ENCODE peak calls at places on chromosome 10, in five cellular contexts. Z is EL, V is glutamatergic neuron, C is T-cell, U is iris pigment epithelial cell. K is an unnamed sample.

GRCh38 chr10:18610517-18610916 is 40.9 kb downstream of the NSUN6 start:
- DNase-seq in C (no peak), U (peak), Z (peak), V (no peak), K (peak)

GRCh38 chr10:4102802-4103344 is 317.9 kb upstream of the KLF6 start:
- DNase-seq in V (no peak), C (no peak), Z (no peak), U (peak), K (peak)

GRCh38 chr10:96548589-96548988 is 34.9 kb upstream of the TLL2 start:
- DNase-seq in C (no peak), Z (no peak), V (no peak), U (no peak), K (no peak)

GRCh38 chr10:129972145-129972965 is 8.3 kb upstream of the EBF3 start:
- DNase-seq in Z (no peak), U (no peak), C (no peak), V (peak), K (no peak)

GRCh38 chr10:98950106-98950505 is 285.5 kb downstream of the HPSE2 start:
- DNase-seq in U (no peak), V (no peak), C (no peak), Z (no peak), K (no peak)

GRCh38 chr10:8088504-8088903 is 34.0 kb downstream of the GATA3 start:
- DNase-seq in U (no peak), V (no peak), Z (no peak), C (peak), K (no peak)

GRCh38 chr10:289581-289980 is 154.3 kb downstream of the ZMYND11 start:
- DNase-seq in U (no peak), V (no peak), C (no peak), Z (no peak), K (no peak)

GRCh38 chr10:114115661-114116060 is 58.3 kb downstream of the CCDC186 start:
- DNase-seq in Z (no peak), C (no peak), V (no peak), U (no peak), K (no peak)

GRCh38 chr10:13335881-13336280 is 12.2 kb downstream of the SEPHS1 start:
- DNase-seq in V (no peak), Z (no peak), U (no peak), C (no peak), K (no peak)

GRCh38 chr10:11415095-11415494 is 196.4 kb downstream of the USP6NL start:
- DNase-seq in V (no peak), Z (no peak), C (no peak), U (no peak), K (no peak)

GRCh38 chr10:125148021-125148439 is 12.3 kb downstream of the CTBP2 start:
- DNase-seq in C (no peak), Z (no peak), V (no peak), U (peak), K (no peak)

GRCh38 chr10:114110174-114110972 is 63.6 kb downstream of the CCDC186 start:
- DNase-seq in V (no peak), Z (peak), U (no peak), C (no peak), K (peak)

GRCh38 chr10:17348111-17349008 is 106.0 kb downstream of the ST8SIA6 start:
- DNase-seq in Z (peak), U (peak), C (no peak), V (no peak), K (no peak)

GRCh38 chr10:107631876-107632275 is 467.4 kb upstream of the SORCS1 start:
- DNase-seq in V (no peak), U (no peak), Z (no peak), C (no peak), K (no peak)

GRCh38 chr10:18719811-18720210 is 60.6 kb downstream of the ARL5B start:
- DNase-seq in U (peak), V (no peak), C (no peak), Z (no peak), K (no peak)

GRCh38 chr10:30058111-30058510 is 1.3 kb downstream of the JCAD start:
- DNase-seq in V (no peak), C (no peak), Z (no peak), U (no peak), K (peak)

GRCh38 chr10:28120043-28120749 is 121.3 kb upstream of the ODAD2 start:
- DNase-seq in C (no peak), U (no peak), V (no peak), Z (no peak), K (peak)

GRCh38 chr10:68871731-68872342 is 29.3 kb upstream of the DDX50 start:
- DNase-seq in C (no peak), V (no peak), Z (peak), U (peak), K (no peak)

GRCh38 chr10:25226775-25227682 is 52.2 kb downstream of the GPR158 start:
- DNase-seq in U (peak), Z (peak), V (peak), C (no peak), K (peak)